ENCODE peak calls at places on chromosomes 3 and 15, in nine cellular contexts. J is adrenal gland, D is kidney, G is fibroblast of lung, L is heart right ventricle, H is tibial artery, F is IMR-90, I is aorta, S is thoracic aorta. E is an unnamed sample. For H3K4me1, the result is how much of the 10 kb centered on the place peaks cover.

GRCh38 chr3:116453676-116454346 is 8.5 kb upstream of the LSAMP start:
- DNase-seq in J (no peak), D (no peak), G (no peak), L (no peak), H (no peak), F (peak), I (no peak), S (no peak), E (no peak)

GRCh38 chr15:74172751-74173544 is 562 bp upstream of the ISLR start:
- DNase-seq in J (no peak), D (peak), G (peak), L (peak), H (peak), F (peak), I (peak), S (no peak), E (peak)

GRCh38 chr3:173411288-173412064 is 13.9 kb downstream of the NLGN1 start:
- DNase-seq in J (no peak), D (no peak), G (peak), L (peak), H (no peak), F (peak), I (no peak), S (no peak), E (peak)

GRCh38 chr15:70111203-70112017 is 13.7 kb upstream of the TLE3 start:
- DNase-seq in J (peak), D (no peak), G (peak), L (peak), H (no peak), F (peak), I (peak), S (no peak), E (peak)

GRCh38 chr15:67105065-67105951 is 39.9 kb downstream of the SMAD3 start:
- DNase-seq in J (peak), D (peak), G (peak), L (no peak), H (peak), F (peak), I (peak), S (peak), E (peak)

GRCh38 chr15:51089041-51089440 is 5.7 kb downstream of the TNFAIP8L3 start:
- DNase-seq in J (no peak), D (no peak), G (no peak), L (no peak), H (no peak), F (no peak), I (no peak), S (no peak), E (no peak)

GRCh38 chr3:112327371-112327951 is 5.5 kb upstream of the CD200 start:
- DNase-seq in J (no peak), D (no peak), G (peak), L (peak), H (no peak), F (peak), I (no peak), S (no peak), E (peak)

GRCh38 chr15:78047631-78048409 is 29.7 kb downstream of the TBC1D2B start:
- DNase-seq in J (no peak), D (no peak), G (peak), L (peak), H (peak), F (peak), I (peak), S (no peak), E (no peak)

GRCh38 chr15:50916395-50916794 is 7.9 kb downstream of the AP4E1 start:
- DNase-seq in J (no peak), D (no peak), G (no peak), L (no peak), H (no peak), F (no peak), I (no peak), S (no peak), E (no peak)

GRCh38 chr3:67500699-67501098 is 153.7 kb downstream of the SUCLG2 start:
- DNase-seq in J (no peak), D (no peak), G (no peak), L (no peak), H (no peak), F (no peak), I (no peak), S (no peak), E (no peak)

GRCh38 chr15:101295607-101296225 is 668 bp upstream of the SNRPA1 start:
- DNase-seq in J (no peak), D (no peak), G (peak), L (no peak), H (no peak), F (peak), I (no peak), S (no peak), E (no peak)

GRCh38 chr3:27666708-27667107 is 55.4 kb downstream of the EOMES start:
- DNase-seq in J (peak), D (peak), G (peak), L (peak), H (peak), F (peak), I (peak), S (no peak), E (peak)

GRCh38 chr3:187230011-187230410 is 32.7 kb downstream of the RTP1 start:
- DNase-seq in J (no peak), D (no peak), G (peak), L (no peak), H (no peak), F (peak), I (no peak), S (no peak), E (no peak)

GRCh38 chr15:48644827-48645557 is 517 bp downstream of the FBN1 start:
- DNase-seq in J (peak), D (peak), G (peak), L (peak), H (peak), F (peak), I (peak), S (no peak), E (peak)

GRCh38 chr15:47857384-47858168 is 140.3 kb downstream of the SEMA6D start:
- DNase-seq in J (no peak), D (no peak), G (no peak), L (no peak), H (no peak), F (no peak), I (no peak), S (no peak), E (no peak)

GRCh38 chr3:149310796-149311534 is 22.5 kb downstream of the TM4SF18 start:
- DNase-seq in J (no peak), D (no peak), G (peak), L (no peak), H (no peak), F (no peak), I (no peak), S (no peak), E (no peak)

GRCh38 chr3:44886561-44886960 is 12.2 kb downstream of the TGM4 start:
- DNase-seq in J (no peak), D (no peak), G (peak), L (no peak), H (no peak), F (no peak), I (no peak), S (no peak), E (no peak)

GRCh38 chr3:192365571-192365970 is 361.8 kb downstream of the FGF12 start:
- DNase-seq in J (no peak), D (no peak), G (no peak), L (no peak), H (no peak), F (no peak), I (no peak), S (no peak), E (no peak)

GRCh38 chr3:63654246-63654645 is 1.8 kb downstream of the SNTN start:
- DNase-seq in J (no peak), D (no peak), G (peak), L (no peak), H (no peak), F (peak), I (no peak), S (no peak), E (no peak)

GRCh38 chr15:96561593-96561992 is 231.1 kb downstream of the NR2F2 start:
- DNase-seq in J (no peak), D (no peak), G (no peak), L (no peak), H (no peak), F (no peak), I (no peak), S (no peak), E (no peak)

GRCh38 chr3:5055352-5056004 is 66.6 kb upstream of the ARL8B start:
- DNase-seq in J (no peak), D (no peak), G (no peak), L (no peak), H (no peak), F (no peak), I (no peak), S (no peak), E (no peak)

GRCh38 chr3:107753988-107754387 is 231.2 kb downstream of the BBX start:
- DNase-seq in J (no peak), D (no peak), G (peak), L (no peak), H (no peak), F (no peak), I (no peak), S (no peak), E (no peak)

GRCh38 chr3:150078983-150079739 is 108.5 kb upstream of the PFN2 start:
- DNase-seq in J (no peak), D (no peak), G (peak), L (no peak), H (no peak), F (peak), I (peak), S (peak), E (peak)

GRCh38 chr15:63369766-63370165 is 11.9 kb downstream of the CA12 start:
- DNase-seq in J (no peak), D (no peak), G (peak), L (no peak), H (no peak), F (peak), I (no peak), S (no peak), E (no peak)

GRCh38 chr3:161221881-161222600 is 930 bp downstream of the NMD3 start:
- DNase-seq in J (no peak), D (peak), G (peak), L (peak), H (no peak), F (peak), I (peak), S (no peak), E (peak)

GRCh38 chr3:159938712-159939111 is 49.9 kb upstream of the IL12A start:
- DNase-seq in J (no peak), D (no peak), G (peak), L (no peak), H (no peak), F (peak), I (no peak), S (no peak), E (no peak)

GRCh38 chr15:67741313-67741712 is 84.0 kb upstream of the SKOR1 start:
- DNase-seq in J (no peak), D (no peak), G (no peak), L (no peak), H (no peak), F (no peak), I (no peak), S (no peak), E (no peak)

GRCh38 chr3:194856296-194856695 is 170.6 kb downstream of the FAM43A start:
- DNase-seq in J (no peak), D (no peak), G (no peak), L (peak), H (no peak), F (no peak), I (no peak), S (no peak), E (no peak)

GRCh38 chr3:143847787-143848631 is at the start of gene SLC9A9:
- DNase-seq in J (peak), D (peak), G (peak), L (peak), H (no peak), F (peak), I (peak), S (no peak), E (peak)

GRCh38 chr3:118938183-118938961 is 96.3 kb downstream of the IGSF11 start:
- DNase-seq in J (no peak), D (no peak), G (peak), L (no peak), H (no peak), F (peak), I (no peak), S (no peak), E (peak)

GRCh38 chr15:97052526-97052925 is 722.0 kb downstream of the NR2F2 start:
- DNase-seq in J (no peak), D (no peak), G (no peak), L (no peak), H (no peak), F (no peak), I (no peak), S (no peak), E (no peak)

GRCh38 chr3:134334231-134334900 is 39.9 kb downstream of the AMOTL2 start:
- DNase-seq in J (no peak), D (no peak), G (peak), L (no peak), H (peak), F (peak), I (peak), S (no peak), E (no peak)

GRCh38 chr3:43288850-43289249 is 2.5 kb downstream of the SNRK start:
- DNase-seq in J (no peak), D (no peak), G (no peak), L (no peak), H (no peak), F (no peak), I (no peak), S (no peak), E (no peak)

GRCh38 chr15:36598529-36599177 is 19.2 kb downstream of the CDIN1 start:
- DNase-seq in J (no peak), D (no peak), G (peak), L (no peak), H (no peak), F (peak), I (no peak), S (no peak), E (peak)

GRCh38 chr3:148873928-148874326 is 8.8 kb downstream of the CPA3 start:
- DNase-seq in J (no peak), D (no peak), G (peak), L (no peak), H (no peak), F (peak), I (no peak), S (no peak), E (peak)

GRCh38 chr3:47664519-47664918 is 85.9 kb upstream of the CSPG5 start:
- DNase-seq in J (no peak), D (no peak), G (peak), L (no peak), H (no peak), F (no peak), I (no peak), S (no peak), E (peak)

GRCh38 chr3:11565072-11565471 is 78.6 kb downstream of the VGLL4 start:
- DNase-seq in J (no peak), D (peak), G (no peak), L (peak), H (no peak), F (no peak), I (no peak), S (no peak), E (no peak)

GRCh38 chr3:11565932-11566331 is 77.8 kb downstream of the VGLL4 start:
- DNase-seq in J (no peak), D (peak), G (no peak), L (no peak), H (no peak), F (no peak), I (no peak), S (no peak), E (no peak)

GRCh38 chr3:11564577-11565001 is 79.1 kb downstream of the VGLL4 start:
- DNase-seq in J (no peak), D (peak), G (no peak), L (no peak), H (peak), F (no peak), I (no peak), S (no peak), E (no peak)

GRCh38 chr3:11566478-11566877 is 77.2 kb downstream of the VGLL4 start:
- DNase-seq in J (no peak), D (peak), G (no peak), L (no peak), H (peak), F (no peak), I (no peak), S (no peak), E (no peak)

DNA sequence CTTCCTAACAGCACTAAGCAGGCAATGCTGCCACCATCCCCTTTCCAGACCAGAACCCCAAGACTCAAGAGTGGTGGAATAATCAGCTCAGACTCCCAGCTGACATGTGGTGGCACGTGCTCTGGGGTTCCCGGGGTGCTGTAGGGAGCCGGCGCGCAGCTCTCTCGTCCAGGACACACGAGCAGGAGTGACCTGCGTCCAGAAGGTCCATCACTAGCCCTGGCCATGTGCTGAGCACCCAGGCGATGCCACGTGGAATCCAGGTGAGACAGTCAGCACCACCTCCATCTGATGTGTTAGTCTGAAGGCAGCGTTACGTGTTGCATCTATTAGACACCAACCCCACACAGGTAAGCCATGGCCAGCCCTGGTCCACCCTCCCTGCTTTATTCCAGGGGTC is 78.2 kb downstream of the VGLL4 start:
- DNase-seq in J (no peak), D (peak), G (no peak), L (no peak), H (no peak), F (no peak), I (no peak), S (no peak), E (no peak)
- H3K27ac ChIP-seq in J (no peak), D (no peak), G (no peak), L (peak), H (no peak), F (no peak), I (no peak), S (peak), E (no peak)

GRCh38 chr15:39587910-39588530 is 7.1 kb downstream of the THBS1 start:
- DNase-seq in J (no peak), D (no peak), G (peak), L (no peak), H (no peak), F (peak), I (no peak), S (no peak), E (no peak)

GRCh38 chr15:39585871-39586301 is 5.0 kb downstream of the THBS1 start:
- DNase-seq in J (no peak), D (no peak), G (no peak), L (no peak), H (no peak), F (no peak), I (no peak), S (no peak), E (no peak)

GRCh38 chr15:39587291-39587909 is 6.5 kb downstream of the THBS1 start:
- DNase-seq in J (no peak), D (peak), G (peak), L (no peak), H (no peak), F (peak), I (no peak), S (no peak), E (no peak)

GRCh38 chr15:39585394-39585841 is 4.5 kb downstream of the THBS1 start:
- DNase-seq in J (no peak), D (no peak), G (peak), L (no peak), H (no peak), F (peak), I (no peak), S (no peak), E (no peak)

GRCh38 chr15:39586387-39587171 is 5.7 kb downstream of the THBS1 start:
- DNase-seq in J (no peak), D (no peak), G (peak), L (no peak), H (no peak), F (peak), I (no peak), S (no peak), E (no peak)
- H3K4me3 ChIP-seq in J (no peak), D (no peak), G (no peak), L (no peak), H (no peak), F (no peak), I (no peak), S (no peak), E (no peak)

GRCh38 chr3:53186726-53187125 is 25.7 kb downstream of the PRKCD start:
- DNase-seq in J (no peak), D (peak), G (no peak), L (no peak), H (no peak), F (no peak), I (no peak), S (no peak), E (no peak)

GRCh38 chr3:53182759-53183355 is 21.8 kb downstream of the PRKCD start:
- DNase-seq in J (no peak), D (no peak), G (no peak), L (no peak), H (no peak), F (no peak), I (no peak), S (no peak), E (no peak)

GRCh38 chr3:53183514-53183913 is 22.5 kb downstream of the PRKCD start:
- DNase-seq in J (no peak), D (peak), G (no peak), L (no peak), H (no peak), F (no peak), I (no peak), S (no peak), E (no peak)

GRCh38 chr3:53185761-53186465 is 24.9 kb downstream of the PRKCD start:
- DNase-seq in J (no peak), D (peak), G (no peak), L (no peak), H (no peak), F (no peak), I (no peak), S (no peak), E (no peak)

GRCh38 chr3:53184701-53185100 is 23.7 kb downstream of the PRKCD start:
- DNase-seq in J (no peak), D (no peak), G (no peak), L (no peak), H (no peak), F (no peak), I (no peak), S (no peak), E (no peak)
- H3K4me1 ChIP-seq in J (under half), D (under half), G (under half), L (under half), H (under half), F (under half), I (under half), S (under half), E (under half)

GRCh38 chr3:183584914-183585280 is 29.4 kb upstream of the KLHL6 start:
- DNase-seq in J (no peak), D (no peak), G (no peak), L (no peak), H (no peak), F (no peak), I (no peak), S (no peak), E (no peak)
- H3K27ac ChIP-seq in J (peak), D (no peak), G (no peak), L (peak), H (no peak), F (no peak), I (no peak), S (no peak), E (peak)

DNA sequence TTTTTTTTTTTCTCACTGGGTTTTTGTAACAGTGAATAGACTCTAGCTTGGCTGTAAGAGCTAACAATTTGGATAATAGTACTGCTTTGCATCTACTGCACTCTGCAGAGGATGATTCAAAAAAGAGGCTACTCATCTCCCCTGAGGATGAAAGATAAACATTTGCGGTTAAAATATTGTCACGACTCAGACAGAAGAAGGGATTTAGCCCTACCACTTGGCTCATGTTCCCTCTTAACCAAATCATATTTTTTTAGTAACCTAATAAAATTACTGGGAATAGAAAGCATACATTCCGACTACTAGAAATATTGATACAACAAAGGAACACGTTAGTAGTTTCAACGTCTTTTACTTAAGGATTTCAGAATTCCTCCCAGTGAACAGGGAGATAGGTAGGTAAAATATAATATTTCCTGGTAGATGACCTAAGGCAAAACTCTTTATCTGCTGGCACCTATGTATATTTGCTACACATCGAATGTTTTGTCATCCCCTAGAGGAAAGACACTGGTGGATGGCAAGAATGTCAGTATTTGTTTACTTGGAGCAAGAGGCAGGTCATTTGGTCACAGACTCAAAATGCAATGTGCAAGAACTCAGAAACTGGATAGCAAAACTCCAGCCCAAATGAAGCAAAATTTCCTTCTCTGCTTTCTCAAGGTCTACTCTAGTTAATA is 110.8 kb downstream of the GREM1 start:
- DNase-seq in J (no peak), D (no peak), G (peak), L (no peak), H (no peak), F (peak), I (no peak), S (no peak), E (no peak)
- H3K4me3 ChIP-seq in J (no peak), D (no peak), G (no peak), L (no peak), H (no peak), F (no peak), I (no peak), S (no peak), E (no peak)

E was measured in SJCRH30.